ENCODE peak calls at places on chromosomes 3 and 15, in six cellular contexts. J is mammary epithelial cell; A is CD8-positive, alpha-beta memory T cell; X is right lobe of liver; P is aorta; N is OCI-LY7. M is an unnamed sample.

GRCh38 chr15:75198560-75199346 is 2.9 kb upstream of the C15orf39 start:
- DNase-seq in N (peak; percentile 96), A (no peak), J (peak; percentile 17), P (no peak), X (no peak), M (peak; percentile 36)

GRCh38 chr3:13105851-13106250 is 32.6 kb upstream of the IQSEC1 start:
- DNase-seq in J (no peak), A (no peak), X (peak; percentile 11), N (no peak), P (peak; percentile 6), M (no peak)

GRCh38 chr3:37531071-37531720 is 330.5 kb upstream of the CTDSPL start:
- DNase-seq in N (no peak), X (no peak), A (no peak), J (no peak), P (no peak), M (no peak)

GRCh38 chr15:56835598-56836275 is 82.7 kb upstream of the TCF12 start:
- DNase-seq in P (no peak), X (no peak), J (no peak), N (no peak), A (no peak), M (no peak)

GRCh38 chr3:151864423-151865101 is 8.9 kb upstream of the SUCNR1 start:
- DNase-seq in N (no peak), A (no peak), X (no peak), P (no peak), J (peak; percentile 62), M (no peak)

GRCh38 chr3:126314305-126315082 is 42.7 kb downstream of the KLF15 start:
- DNase-seq in N (no peak), P (no peak), X (no peak), J (no peak), A (no peak), M (no peak)

GRCh38 chr3:51703776-51704510 is 2.9 kb upstream of the GRM2 start:
- DNase-seq in J (no peak), P (peak; percentile 30), N (no peak), A (no peak), X (peak; percentile 10), M (no peak)

GRCh38 chr3:43859766-43860165 is 169.0 kb downstream of the ABHD5 start:
- DNase-seq in A (no peak), X (no peak), J (no peak), N (no peak), P (no peak), M (no peak)

GRCh38 chr3:126266291-126266840 is 86.0 kb upstream of the ALDH1L1 start:
- DNase-seq in P (peak; percentile 75), J (no peak), X (peak; percentile 64), N (no peak), A (no peak), M (no peak)

GRCh38 chr3:148903941-148904340 is 38.8 kb downstream of the CPA3 start:
- DNase-seq in X (no peak), A (no peak), N (no peak), J (no peak), P (no peak), M (no peak)

GRCh38 chr15:60477991-60478632 is 830 bp downstream of the ICE2 start:
- DNase-seq in P (no peak), X (no peak), J (peak; percentile 28), A (no peak), N (peak; percentile 21), M (no peak)

GRCh38 chr3:171354049-171354705 is 106.0 kb downstream of the TNIK start:
- DNase-seq in N (no peak), X (no peak), J (peak; percentile 69), A (no peak), P (no peak), M (no peak)

GRCh38 chr15:74399511-74400312 is 32.3 kb upstream of the CYP11A1 start:
- DNase-seq in A (no peak), J (peak; percentile 59), P (no peak), X (no peak), N (peak; percentile 69), M (no peak)

GRCh38 chr3:94049267-94049666 is 13.4 kb downstream of the DHFR2 start:
- DNase-seq in J (no peak), P (no peak), A (no peak), X (no peak), N (no peak), M (no peak)

GRCh38 chr3:189710620-189711388 is 79.6 kb downstream of the TP63 start:
- DNase-seq in A (no peak), P (peak; percentile 56), J (peak; percentile 96), N (no peak), X (peak; percentile 33), M (no peak)

GRCh38 chr3:23219117-23219516 is 16.0 kb downstream of the UBE2E2 start:
- DNase-seq in J (no peak), A (no peak), X (no peak), N (no peak), P (no peak), M (no peak)

GRCh38 chr3:115146418-115147328 is at the start of gene ZBTB20:
- DNase-seq in A (peak; percentile 60), X (no peak), N (peak; percentile 72), P (peak; percentile 81), J (peak; percentile 67), M (peak; percentile 74)

GRCh38 chr3:158084661-158085060 is 21.6 kb downstream of the SHOX2 start:
- DNase-seq in J (no peak), N (no peak), X (no peak), P (no peak), A (no peak), M (no peak)

GRCh38 chr3:50674349-50675178 is at the start of gene DOCK3:
- DNase-seq in N (no peak), X (peak; percentile 69), J (peak; percentile 19), A (peak; percentile 52), P (peak; percentile 64), M (peak; percentile 71)

GRCh38 chr3:140595295-140595694 is 82.6 kb upstream of the TRIM42 start:
- DNase-seq in X (no peak), P (no peak), J (peak; percentile 57), N (no peak), A (no peak), M (no peak)

GRCh38 chr15:64596701-64597468 is 136.5 kb downstream of the ZNF609 start:
- DNase-seq in X (no peak), N (no peak), A (no peak), J (no peak), P (no peak), M (peak; percentile 59)

DNA sequence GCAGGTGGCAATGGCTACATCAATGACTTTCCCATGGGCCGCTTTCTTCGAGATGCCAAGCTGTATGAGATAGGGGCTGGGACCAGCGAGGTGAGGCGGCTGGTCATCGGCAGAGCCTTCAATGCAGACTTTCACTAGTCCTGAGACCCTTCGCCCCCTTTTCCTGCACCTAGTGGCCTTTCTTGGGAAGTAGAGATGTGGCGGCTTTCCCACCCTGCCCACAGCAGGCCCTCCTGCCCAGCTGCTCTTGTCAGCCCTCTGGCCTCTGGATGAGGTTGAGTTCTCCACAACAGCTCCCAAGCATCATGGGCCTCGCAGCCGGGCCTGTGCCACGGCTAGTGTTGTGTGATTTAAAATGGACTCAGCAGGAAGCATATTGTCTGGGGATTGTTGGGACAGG is 12.5 kb downstream of the IVD start:
- DNase-seq in N (no peak), P (no peak), A (no peak), J (no peak), X (no peak), M (no peak)
- H3K36me3 ChIP-seq in N (peaks cover 12% of the 10 kb centered on the region), P (peaks cover 10% of the 10 kb centered on the region), A (peaks cover 16% of the 10 kb centered on the region), J (peaks cover 4% of the 10 kb centered on the region), X (peaks cover 44% of the 10 kb centered on the region), M (peaks cover 4% of the 10 kb centered on the region)

GRCh38 chr3:119360046-119360445 is 65.9 kb downstream of the ARHGAP31 start:
- DNase-seq in A (no peak), N (no peak), P (no peak), X (no peak), J (no peak), M (no peak)

GRCh38 chr3:119359476-119359998 is 65.4 kb downstream of the ARHGAP31 start:
- DNase-seq in N (peak; percentile 47), X (no peak), P (no peak), J (no peak), A (no peak), M (no peak)

GRCh38 chr3:119360736-119361462 is 66.7 kb downstream of the ARHGAP31 start:
- DNase-seq in A (no peak), N (no peak), P (no peak), X (no peak), J (no peak), M (no peak)

GRCh38 chr3:119356646-119357045 is 62.5 kb downstream of the ARHGAP31 start:
- DNase-seq in N (no peak), J (no peak), A (no peak), X (no peak), P (no peak), M (no peak)

DNA sequence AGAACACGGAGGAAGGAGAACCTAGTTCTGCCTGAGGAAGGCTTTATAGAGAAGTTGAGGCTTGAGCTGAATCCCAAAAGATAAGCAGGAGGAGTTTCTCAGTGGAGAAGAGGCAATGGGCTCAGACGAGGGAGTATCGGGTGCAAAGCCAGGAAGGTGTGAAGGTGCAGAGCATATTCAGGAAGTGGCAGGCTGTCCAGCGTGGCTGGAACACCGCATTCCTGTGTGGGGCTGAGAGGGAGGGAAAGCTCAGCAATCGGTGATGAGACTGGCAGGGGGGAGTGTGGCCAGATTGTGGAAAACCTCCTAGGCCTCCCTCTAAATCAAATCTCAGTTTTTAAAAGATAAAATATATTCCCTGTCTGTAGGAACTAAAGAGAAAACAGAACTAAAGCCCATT is 63.0 kb downstream of the ARHGAP31 start:
- DNase-seq in A (no peak), P (no peak), N (no peak), X (no peak), J (peak; percentile 17), M (no peak)
- H3K4me3 ChIP-seq in A (no peak overlapping the region), P (no peak overlapping the region), N (no peak overlapping the region), X (no peak overlapping the region), J (no peak overlapping the region), M (no peak overlapping the region)

GRCh38 chr15:43523646-43524045 is 6.2 kb downstream of the MAP1A start:
- DNase-seq in A (no peak), N (no peak), X (no peak), J (no peak), P (no peak), M (no peak)

GRCh38 chr15:43522247-43522646 is 4.8 kb downstream of the MAP1A start:
- DNase-seq in A (no peak), J (no peak), N (no peak), X (no peak), P (no peak), M (no peak)

GRCh38 chr15:43525131-43525530 is 7.7 kb downstream of the MAP1A start:
- DNase-seq in X (no peak), P (no peak), A (no peak), N (no peak), J (no peak), M (no peak)

GRCh38 chr15:43526261-43526930 is 9.0 kb downstream of the MAP1A start:
- DNase-seq in X (no peak), P (no peak), J (no peak), A (no peak), N (no peak), M (no peak)

GRCh38 chr15:43524254-43524847 is 6.9 kb downstream of the MAP1A start:
- DNase-seq in J (no peak), A (no peak), P (no peak), N (peak; percentile 75), X (no peak), M (no peak)
- H3K4me1 ChIP-seq in J (no peaks in the 10 kb centered on the region), A (no peaks in the 10 kb centered on the region), P (no peaks in the 10 kb centered on the region), N (peaks cover 15% of the 10 kb centered on the region), X (no peaks in the 10 kb centered on the region), M (no peaks in the 10 kb centered on the region)

DNA sequence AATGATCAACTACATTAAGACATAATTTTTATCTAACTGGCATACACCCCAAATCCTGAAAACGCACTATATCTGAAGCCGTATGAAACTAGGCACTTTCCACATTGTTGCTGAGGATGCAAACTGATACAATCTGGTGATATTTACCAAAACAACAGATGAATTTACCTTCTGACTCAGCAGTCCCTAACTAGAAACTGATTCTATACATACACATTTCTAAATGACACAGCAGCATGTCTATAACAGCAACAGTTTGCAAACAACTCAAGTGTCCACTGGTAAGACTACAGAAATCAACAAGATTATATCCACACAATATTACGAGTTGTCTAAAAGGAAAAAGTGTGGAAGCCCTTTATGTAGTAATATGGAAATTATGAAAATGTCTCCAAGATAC is 22.9 kb downstream of the SECISBP2L start:
- DNase-seq in X (no peak), N (no peak), A (no peak), J (no peak), P (no peak), M (no peak)
- H3K36me3 ChIP-seq in X (no peaks in the 10 kb centered on the region), N (peaks cover 44% of the 10 kb centered on the region), A (peaks cover under 1% of the 10 kb centered on the region), J (peaks cover 7% of the 10 kb centered on the region), P (no peaks in the 10 kb centered on the region), M (peaks cover 4% of the 10 kb centered on the region)